ENCODE peak calls at places on chromosomes 12 and 14, in four cellular contexts. C, F, G and X are unnamed samples.

GRCh38 chr12:116624516-116624915 is 65.3 kb downstream of the MAP1LC3B2 start:
- DNase-seq in C (no peak), F (no peak), G (no peak), X (no peak)

GRCh38 chr12:89525002-89525823 is 617 bp upstream of the GALNT4 start:
- DNase-seq in C (peak), F (peak), G (peak), X (peak)

GRCh38 chr12:21350975-21351374 is 16.3 kb upstream of the SLCO1A2 start:
- DNase-seq in C (no peak), F (no peak), G (no peak), X (no peak)

GRCh38 chr14:106518054-106518943 is 991.9 kb downstream of the TMEM121 start:
- DNase-seq in C (no peak), F (no peak), G (peak), X (no peak)

GRCh38 chr14:104471114-104471513 is 108.5 kb upstream of the C14orf180 start:
- DNase-seq in C (no peak), F (no peak), G (no peak), X (no peak)

GRCh38 chr12:109582636-109583035 is 9.0 kb downstream of the MVK start:
- DNase-seq in C (no peak), F (no peak), G (no peak), X (no peak)

GRCh38 chr12:71605034-71605433 is 58.6 kb downstream of the ZFC3H1 start:
- DNase-seq in C (no peak), F (no peak), G (no peak), X (no peak)

GRCh38 chr14:79820866-79821535 is 390.3 kb downstream of the DIO2 start:
- DNase-seq in C (no peak), F (no peak), G (no peak), X (no peak)

GRCh38 chr14:68794130-68794855 is 1.4 kb upstream of the ZFP36L1 start:
- DNase-seq in C (peak), F (peak), G (peak), X (peak)

GRCh38 chr12:132278421-132279183 is 50.8 kb downstream of the GALNT9 start:
- DNase-seq in C (no peak), F (no peak), G (no peak), X (no peak)

GRCh38 chr12:19893514-19893913 is 454.2 kb downstream of the AEBP2 start:
- DNase-seq in C (peak), F (no peak), G (no peak), X (peak)
- TF ChIP-seq CTCF in C (peak), F (no peak), G (no peak), X (peak)

GRCh38 chr12:32400866-32401265 is 1.5 kb downstream of the FGD4 start:
- DNase-seq in C (no peak), F (no peak), G (no peak), X (no peak)
- H3K4me3 ChIP-seq in C (no peak), F (peak), G (no peak), X (no peak)

GRCh38 chr14:61196034-61196433 is 85.1 kb downstream of the TMEM30B start:
- DNase-seq in C (no peak), F (no peak), G (no peak), X (no peak)
- TF ChIP-seq CTCF in C (no peak), F (no peak), G (no peak), X (no peak)

DNA sequence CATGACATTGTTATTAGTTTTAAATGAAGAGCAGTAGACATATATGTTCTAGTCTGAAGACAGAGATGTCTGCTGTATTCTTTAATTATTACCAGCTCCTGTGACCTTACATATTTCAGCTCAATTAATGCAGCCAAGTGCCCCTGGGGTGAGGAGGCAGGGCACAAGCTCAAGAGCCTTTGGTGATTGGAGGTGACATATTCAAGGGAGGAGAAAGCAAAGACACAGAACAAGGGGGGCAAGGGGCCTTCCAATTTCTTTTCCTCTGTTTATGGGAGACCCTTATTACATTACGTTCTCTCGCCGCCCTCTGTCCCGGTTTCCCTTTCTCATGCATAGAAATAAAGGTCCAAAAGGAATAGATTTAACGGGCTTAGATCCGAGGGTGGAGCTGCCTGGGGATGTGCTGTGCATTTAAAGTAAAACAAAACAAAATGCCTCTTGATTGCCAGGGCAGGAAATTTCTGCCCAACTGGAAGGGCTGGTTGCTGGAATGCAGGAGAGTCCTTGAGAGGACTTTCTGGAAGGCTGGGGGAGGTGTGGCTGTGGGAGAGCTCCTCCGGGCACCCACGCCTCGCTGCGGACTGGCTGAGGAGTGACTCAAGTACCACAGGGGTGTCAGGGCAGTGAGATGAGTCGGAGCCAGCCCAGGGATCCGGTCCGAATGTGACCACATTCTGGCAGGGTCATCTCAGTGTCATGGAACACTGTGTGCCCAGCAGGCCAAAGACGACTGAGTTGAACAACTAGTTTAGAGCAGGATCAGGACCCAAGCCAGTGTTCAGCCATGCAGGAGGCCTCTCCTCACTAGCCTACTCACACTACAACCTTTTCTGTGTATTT is 32.1 kb upstream of the GSG1 start:
- DNase-seq in C (peak), F (peak), G (no peak), X (peak)
- H3K4me3 ChIP-seq in C (no peak), F (no peak), G (no peak), X (no peak)

DNA sequence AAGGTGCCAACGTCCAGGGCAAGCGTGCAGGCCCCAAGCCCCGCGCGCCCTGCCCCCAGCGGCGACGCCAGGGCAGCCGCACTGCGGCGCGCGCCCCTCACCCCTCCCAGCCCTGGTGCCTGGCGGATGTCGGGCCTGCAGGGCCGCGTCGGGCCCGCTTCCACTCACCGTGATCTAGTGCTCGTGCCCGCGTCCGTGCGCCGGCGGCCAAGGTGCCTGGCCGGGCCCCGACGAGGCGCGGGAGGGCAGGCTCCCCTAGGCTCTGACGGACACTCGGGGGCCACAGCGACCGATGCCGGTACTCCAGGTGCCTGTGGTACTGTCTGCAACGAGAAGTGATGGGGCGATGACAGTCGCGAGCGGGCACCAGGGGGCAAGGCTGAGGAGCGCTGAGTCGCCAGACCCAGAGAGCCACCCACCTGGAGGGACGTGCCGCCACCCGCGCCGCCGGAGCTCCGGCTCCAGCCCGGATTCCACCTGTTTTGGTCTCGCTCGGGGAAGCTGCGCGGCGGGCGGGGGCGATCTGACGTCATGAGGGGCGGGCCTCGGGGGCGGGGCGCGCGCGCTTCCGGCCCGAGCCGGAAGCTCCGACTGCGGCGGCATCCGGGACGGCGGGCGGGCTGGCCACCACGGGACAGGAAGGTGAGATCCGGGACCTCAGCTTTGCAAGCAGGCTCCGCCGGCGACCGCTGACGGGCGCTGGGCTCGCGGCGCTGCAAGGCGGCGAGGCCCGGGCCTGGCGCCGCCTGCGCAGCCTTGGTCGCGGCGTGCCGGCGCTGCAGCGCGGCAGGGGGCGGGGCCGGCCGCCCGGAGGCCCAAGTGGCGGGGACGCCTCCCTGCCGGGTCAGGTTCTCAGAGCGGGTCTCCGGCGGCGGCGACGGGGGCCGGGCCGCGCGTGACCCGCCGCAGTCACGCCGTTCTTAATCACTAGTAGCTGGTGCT is at the start of the genes LYSET and MOAP1:
- DNase-seq in C (peak), F (peak), G (peak), X (peak)
- TF ChIP-seq CTCF in C (peak), F (no peak), G (peak), X (peak)

GRCh38 chr12:49206389-49206788 is 17.5 kb upstream of the TUBA1A start:
- DNase-seq in C (no peak), F (no peak), G (no peak), X (no peak)

GRCh38 chr12:49195734-49196133 is 6.9 kb upstream of the TUBA1A start:
- DNase-seq in C (no peak), F (no peak), G (no peak), X (no peak)

GRCh38 chr12:49201595-49202295 is 12.9 kb upstream of the TUBA1A start:
- DNase-seq in C (peak), F (peak), G (no peak), X (peak)

GRCh38 chr12:49198431-49199155 is 9.7 kb upstream of the TUBA1A start:
- DNase-seq in C (peak), F (peak), G (no peak), X (peak)

GRCh38 chr12:49200882-49201594 is 12.2 kb upstream of the TUBA1A start:
- DNase-seq in C (peak), F (peak), G (no peak), X (peak)
- H3K4me3 ChIP-seq in C (peak), F (no peak), G (no peak), X (peak)